ENCODE peak calls at places on chromosomes 5 and 9, in four cellular contexts. P, W, S and D are unnamed samples.

GRCh38 chr9:113484258-113484730 is 20.8 kb downstream of the RGS3 start:
- DNase-seq in P (peak; percentile 74), S (no peak), W (no peak), D (no peak)

GRCh38 chr5:146001544-146002185 is 65.3 kb downstream of the SH3RF2 start:
- DNase-seq in S (no peak), W (no peak), P (no peak), D (no peak)

GRCh38 chr9:97704851-97705250 is 7.7 kb upstream of the XPA start:
- DNase-seq in S (no peak), P (no peak), W (no peak), D (no peak)

GRCh38 chr5:150636391-150637244 is 3.8 kb upstream of the SYNPO start:
- DNase-seq in S (no peak), W (no peak), P (peak; percentile 84), D (no peak)

GRCh38 chr5:31639488-31640011 is 619 bp downstream of the PDZD2 start:
- DNase-seq in W (no peak), S (no peak), P (no peak), D (peak; percentile 73)

GRCh38 chr5:171483453-171484177 is 64.2 kb downstream of the FGF18 start:
- DNase-seq in P (peak; percentile 25), S (no peak), W (no peak), D (no peak)

GRCh38 chr9:128152781-128153116 is 3.5 kb downstream of the LCN2 start:
- DNase-seq in P (no peak), S (no peak), W (peak; percentile 9), D (no peak)

GRCh38 chr5:110738503-110738811 is 350 bp upstream of the SLC25A46 start:
- DNase-seq in S (no peak), P (peak; percentile 80), W (peak; percentile 61), D (no peak)

GRCh38 chr9:137299938-137300337 is 2.1 kb downstream of the NRARP start:
- DNase-seq in P (no peak), S (no peak), W (no peak), D (no peak)

GRCh38 chr9:101536351-101536750 is 2.7 kb downstream of the RNF20 start:
- DNase-seq in S (no peak), W (no peak), P (no peak), D (no peak)

GRCh38 chr5:119417891-119418781 is 34.2 kb upstream of the HSD17B4 start:
- DNase-seq in S (no peak), W (no peak), P (no peak), D (no peak)

GRCh38 chr9:80242022-80242421 is 670.3 kb downstream of the TLE4 start:
- DNase-seq in P (no peak), W (no peak), S (no peak), D (no peak)

GRCh38 chr9:37747271-37747753 is 6.3 kb upstream of the TRMT10B start:
- DNase-seq in P (peak; percentile 89), S (peak; percentile 3), W (peak; percentile 89), D (no peak)

GRCh38 chr5:10831416-10831815 is 70.4 kb upstream of the DAP start:
- DNase-seq in P (no peak), S (no peak), W (no peak), D (no peak)

GRCh38 chr5:59921816-59922215 is 28.3 kb upstream of the PDE4D start:
- DNase-seq in W (no peak), P (no peak), S (no peak), D (no peak)

GRCh38 chr9:85310531-85311070 is 431.2 kb downstream of the AGTPBP1 start:
- DNase-seq in W (no peak), P (no peak), S (no peak), D (no peak)

GRCh38 chr9:129287595-129288305 is 109.7 kb upstream of the IER5L start:
- DNase-seq in S (no peak), P (no peak), W (no peak), D (no peak)

GRCh38 chr9:123338710-123339665 is 17.0 kb upstream of the CRB2 start:
- DNase-seq in P (no peak), W (peak; percentile 70), S (peak; percentile 94), D (no peak)

GRCh38 chr5:35823347-35823875 is 33.3 kb upstream of the IL7R start:
- DNase-seq in W (no peak), P (no peak), S (no peak), D (no peak)

GRCh38 chr5:108681079-108681921 is 66.4 kb upstream of the FER start:
- DNase-seq in S (peak; percentile 67), W (peak; percentile 35), P (peak; percentile 62), D (no peak)

GRCh38 chr5:54713923-54714581 is 196.5 kb downstream of the SNX18 start:
- DNase-seq in P (no peak), W (no peak), S (no peak), D (no peak)

GRCh38 chr5:142748568-142749249 is 21.5 kb upstream of the ARHGAP26 start:
- DNase-seq in W (no peak), P (peak; percentile 16), S (no peak), D (no peak)

GRCh38 chr5:54654211-54654610 is 136.7 kb downstream of the SNX18 start:
- DNase-seq in W (no peak), P (no peak), S (no peak), D (no peak)

GRCh38 chr5:102809033-102809432 is 53.9 kb downstream of the PAM start:
- DNase-seq in P (no peak), S (no peak), W (no peak), D (no peak)

GRCh38 chr5:159469496-159470370 is 139.4 kb upstream of the IL12B start:
- DNase-seq in W (no peak), S (no peak), P (no peak), D (no peak)

GRCh38 chr9:93011114-93011513 is 47.4 kb upstream of the SUSD3 start:
- DNase-seq in P (no peak), W (no peak), S (no peak), D (no peak)

GRCh38 chr5:1013948-1014301 is 5.3 kb downstream of the NKD2 start:
- DNase-seq in W (no peak), P (no peak), S (no peak), D (no peak)

GRCh38 chr9:95189230-95190098 is 128.0 kb downstream of the FANCC start:
- DNase-seq in W (no peak), P (peak; percentile 30), S (no peak), D (no peak)

GRCh38 chr9:137462396-137463193 is 3.5 kb upstream of the NSMF start:
- DNase-seq in W (no peak), P (no peak), S (no peak), D (no peak)

GRCh38 chr9:113156880-113157279 is 6.1 kb downstream of the SLC31A2 start:
- DNase-seq in S (no peak), P (no peak), W (no peak), D (no peak)

GRCh38 chr5:151770383-151771258 is 1.1 kb upstream of the G3BP1 start:
- DNase-seq in P (peak; percentile 67), W (peak; percentile 72), S (no peak), D (peak; percentile 56)

GRCh38 chr5:82623094-82623514 is 344.9 kb upstream of the RPS23 start:
- DNase-seq in P (no peak), S (no peak), W (no peak), D (no peak)

GRCh38 chr5:82624018-82624417 is 345.9 kb upstream of the RPS23 start:
- DNase-seq in P (no peak), S (no peak), W (no peak), D (no peak)

GRCh38 chr5:82620957-82621600 is 342.9 kb upstream of the RPS23 start:
- DNase-seq in W (no peak), S (no peak), P (no peak), D (no peak)

GRCh38 chr5:82619097-82619496 is 340.9 kb upstream of the RPS23 start:
- DNase-seq in W (no peak), S (no peak), P (no peak), D (no peak)

DNA sequence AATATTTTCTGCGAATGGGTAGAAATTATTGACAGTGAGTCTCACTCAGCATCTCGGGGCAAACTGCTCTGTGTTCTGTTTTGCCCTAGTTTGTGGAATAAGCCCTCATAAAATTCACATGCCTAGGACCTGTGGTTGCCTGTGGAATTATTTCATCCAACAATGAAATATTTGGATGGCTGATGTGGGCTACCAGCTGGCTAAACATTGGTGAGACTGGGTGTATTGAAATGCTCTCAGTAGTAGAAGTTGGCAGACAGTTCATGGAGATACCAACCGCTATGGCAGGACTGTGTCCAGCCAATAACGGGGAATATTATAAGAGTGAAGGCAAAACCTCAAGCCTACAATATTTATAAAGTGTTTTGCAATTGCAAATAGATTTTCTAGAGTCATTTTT is 344.1 kb upstream of the RPS23 start:
- DNase-seq in W (no peak), P (no peak), S (no peak), D (no peak)
- TF ChIP-seq NRF1 in W (no peak), P (no peak), S (no peak), D (no peak)

DNA sequence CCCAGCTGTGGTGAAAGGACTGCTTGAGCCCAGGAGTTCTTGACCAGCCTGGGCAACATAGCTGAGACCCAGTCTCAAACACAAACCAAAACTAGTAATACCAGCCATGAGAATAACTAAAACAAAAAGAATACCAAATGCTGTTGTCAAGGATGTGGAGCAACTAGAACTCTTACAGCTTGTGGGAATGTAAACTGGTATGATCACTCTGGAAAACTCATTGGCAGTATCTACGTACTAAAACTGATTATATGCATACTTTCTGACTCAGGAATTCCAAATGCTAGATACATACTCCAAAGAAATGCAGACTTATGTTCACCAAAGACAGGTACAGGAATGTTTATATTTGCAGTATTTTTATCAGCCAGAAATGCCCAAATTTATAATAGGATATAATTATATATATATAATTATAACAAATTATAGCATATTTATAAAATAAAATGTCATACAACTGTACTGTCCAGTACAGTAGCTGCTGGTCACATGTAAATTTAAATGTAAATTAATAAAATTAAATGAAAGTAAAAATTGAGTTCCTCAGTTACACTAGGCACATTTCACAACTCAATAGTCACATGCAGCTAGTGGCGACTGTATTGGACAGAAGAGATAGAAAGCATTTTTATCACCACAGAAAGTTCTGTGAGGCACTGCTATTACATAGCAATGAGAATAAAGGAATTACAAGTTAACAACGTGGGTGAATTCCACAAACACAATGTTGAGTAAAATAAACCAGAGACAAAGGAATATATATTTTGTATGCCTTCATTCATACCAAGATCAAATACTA is 118.5 kb downstream of the GNAQ start:
- DNase-seq in P (no peak), W (no peak), S (no peak), D (no peak)
- TF ChIP-seq NRF1 in P (no peak), W (no peak), S (no peak), D (no peak)

GRCh38 chr9:69060766-69061165 is 25.2 kb downstream of the FXN start:
- DNase-seq in P (no peak), S (no peak), W (no peak), D (no peak)

GRCh38 chr9:69063839-69064238 is 28.3 kb downstream of the FXN start:
- DNase-seq in W (no peak), P (no peak), S (no peak), D (no peak)

GRCh38 chr9:69058101-69058500 is 22.5 kb downstream of the FXN start:
- DNase-seq in W (no peak), P (no peak), S (no peak), D (no peak)

GRCh38 chr9:69065660-69066059 is 30.1 kb downstream of the FXN start:
- DNase-seq in W (no peak), S (no peak), P (no peak), D (no peak)

DNA sequence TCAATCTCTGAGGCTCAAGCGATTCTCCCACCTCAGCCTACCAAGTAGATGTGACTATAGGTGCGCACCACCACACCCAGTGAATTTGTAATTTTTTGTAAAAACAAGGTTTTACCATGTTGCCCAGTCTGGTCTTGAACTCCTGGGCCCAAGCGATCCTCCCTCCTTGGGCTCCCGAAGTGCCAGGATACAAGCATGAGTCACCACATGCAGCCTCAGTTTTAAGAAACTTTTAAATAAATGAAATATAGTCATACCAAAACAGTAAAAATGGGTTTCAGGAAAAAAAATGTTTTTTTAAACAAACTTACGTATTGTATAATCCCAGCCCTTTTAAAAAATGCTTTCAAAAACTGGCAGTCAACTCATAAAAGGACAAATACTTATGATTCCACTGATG is 26.6 kb downstream of the FXN start:
- DNase-seq in S (no peak), W (no peak), P (no peak), D (no peak)
- TF ChIP-seq NRF1 in S (no peak), W (no peak), P (no peak), D (no peak)

GRCh38 chr5:78467744-78468357 is 107.4 kb downstream of the SCAMP1 start:
- DNase-seq in W (peak; percentile 26), P (peak; percentile 36), S (peak; percentile 3), D (no peak)
- TF ChIP-seq NRF1 in W (no peak), P (no peak), S (no peak), D (no peak)